ENCODE peak calls at places on chromosome 19, in six cellular contexts. U is PC-3, T is epithelial cell of esophagus, G is cardiac fibroblast, K is neural crest cell, M is astrocyte of the spinal cord. I is an unnamed sample.

GRCh38 chr19:54178581-54179261 is 5.8 kb upstream of the TMC4 start:
- DNase-seq in K (no peak), U (peak; percentile 42), G (no peak), T (no peak), M (no peak), I (no peak)

GRCh38 chr19:3068071-3068470 is 5.8 kb upstream of the TLE5 start:
- DNase-seq in M (no peak), U (no peak), T (no peak), K (no peak), G (no peak), I (no peak)

GRCh38 chr19:18086590-18087138 is at the start of gene IL12RB1:
- DNase-seq in T (no peak), M (no peak), U (no peak), G (no peak), K (no peak), I (no peak)

GRCh38 chr19:31348416-31349159 is 648 bp downstream of the TSHZ3 start:
- DNase-seq in M (peak; percentile 51), T (peak; percentile 54), K (no peak), U (no peak), G (peak; percentile 57), I (no peak)

GRCh38 chr19:48845384-48845783 is 9.1 kb upstream of the HSD17B14 start:
- DNase-seq in K (no peak), M (no peak), U (no peak), G (no peak), T (no peak), I (no peak)

GRCh38 chr19:778910-779653 is 18.2 kb upstream of the PTBP1 start:
- DNase-seq in M (peak; percentile 91), K (no peak), U (peak; percentile 73), G (peak; percentile 96), T (peak; percentile 99), I (peak; percentile 99)

GRCh38 chr19:49497047-49497789 is 984 bp downstream of the RPS11 start:
- DNase-seq in U (peak; percentile 65), G (peak; percentile 70), K (no peak), T (peak; percentile 79), M (peak; percentile 50), I (peak; percentile 68)

GRCh38 chr19:56508282-56508778 is 675 bp downstream of the ZNF471 start:
- DNase-seq in U (no peak), K (no peak), G (no peak), M (no peak), T (no peak), I (no peak)

GRCh38 chr19:47615714-47616113 is 6.8 kb downstream of the BICRA start:
- DNase-seq in T (no peak), M (no peak), K (no peak), U (no peak), G (no peak), I (no peak)

DNA sequence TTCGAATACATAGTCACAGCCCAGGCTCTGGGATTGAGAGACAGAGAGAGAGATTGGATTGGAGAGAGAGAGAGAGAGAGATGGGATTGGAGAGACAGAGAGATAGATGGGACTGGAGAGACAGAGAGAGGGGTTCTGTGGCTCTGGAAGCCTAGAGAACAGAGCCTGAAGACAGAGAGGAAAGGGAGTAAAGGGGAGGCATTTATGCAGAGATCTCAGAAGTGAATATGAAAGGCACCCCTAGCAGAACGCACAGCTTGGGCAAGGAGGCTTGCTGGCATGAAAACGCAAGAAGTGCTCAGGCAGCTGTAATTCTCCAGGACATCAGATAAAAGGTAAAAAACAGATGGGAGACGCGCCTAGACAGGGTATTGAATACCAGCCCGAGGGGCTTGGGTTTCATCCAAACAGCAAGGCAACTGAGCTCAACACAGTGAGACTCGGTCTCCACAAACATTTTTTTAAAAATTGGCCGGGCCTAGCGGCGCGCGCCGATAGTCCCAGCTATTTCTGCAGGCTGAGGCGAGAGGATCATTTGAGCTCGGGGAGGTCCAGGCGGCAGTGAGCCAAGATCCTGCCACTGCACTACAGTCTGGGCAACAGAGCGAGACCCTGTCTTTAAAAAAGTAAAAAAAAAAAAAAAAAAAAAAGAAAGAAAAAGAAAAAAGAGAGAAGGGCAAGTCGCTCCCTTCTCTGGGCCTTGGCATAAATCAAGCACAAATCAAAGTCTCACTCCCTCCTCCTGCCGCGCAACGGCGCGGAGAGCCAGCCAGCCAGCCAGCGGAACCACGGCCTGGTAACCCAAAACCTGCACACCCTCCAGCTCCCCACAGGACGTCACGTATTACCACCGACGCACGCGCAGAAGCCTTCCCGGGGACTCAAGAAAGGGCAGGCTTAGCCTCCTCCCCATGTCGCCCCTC is 769 bp upstream of the PPP2R1A start:
- DNase-seq in U (no peak), G (no peak), M (no peak), T (peak; percentile 61), K (peak; percentile 90), I (no peak)
- TF ChIP-seq CTCF in U (no peak), G (no peak), M (no peak), T (no peak), K (peak; percentile 23), I (no peak)

GRCh38 chr19:5997371-5997770 is 19.4 kb upstream of the RANBP3 start:
- DNase-seq in M (no peak), G (no peak), T (no peak), U (no peak), K (no peak), I (no peak)
- TF ChIP-seq CTCF in M (peak; percentile 36), G (peak; percentile 16), T (no peak), U (peak; percentile 45), K (peak; percentile 25), I (no peak)

GRCh38 chr19:9953802-9954542 is 17.7 kb upstream of the OLFM2 start:
- DNase-seq in T (no peak), M (no peak), K (no peak), G (no peak), U (no peak), I (no peak)

GRCh38 chr19:9956956-9957355 is 20.6 kb upstream of the OLFM2 start:
- DNase-seq in M (no peak), G (peak; percentile 41), T (no peak), U (no peak), K (no peak), I (no peak)

GRCh38 chr19:9962623-9963290 is 26.4 kb upstream of the OLFM2 start:
- DNase-seq in K (no peak), M (no peak), G (no peak), T (no peak), U (no peak), I (no peak)

GRCh38 chr19:9961103-9961502 is 24.8 kb upstream of the OLFM2 start:
- DNase-seq in M (no peak), T (no peak), K (no peak), G (no peak), U (no peak), I (no peak)

DNA sequence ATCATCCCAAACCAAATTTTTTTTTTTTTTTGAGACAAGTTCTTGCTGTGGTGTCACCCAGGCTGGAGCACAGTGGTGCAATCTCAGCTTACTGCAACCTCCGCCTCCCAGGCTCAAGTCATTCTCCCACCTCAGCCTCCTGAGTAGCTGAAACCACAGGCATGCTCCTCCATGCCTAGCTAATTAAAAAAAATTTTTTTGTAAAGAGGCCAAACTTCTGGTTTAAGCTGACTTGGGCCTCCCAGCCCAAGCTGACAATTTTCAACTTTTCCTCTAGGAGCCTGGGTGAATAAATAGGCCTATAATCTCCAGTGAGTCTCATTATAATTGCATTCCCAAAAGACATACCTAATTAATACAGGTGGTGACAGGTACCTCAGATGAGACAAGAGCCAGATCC is 22.1 kb upstream of the OLFM2 start:
- DNase-seq in T (no peak), K (no peak), G (peak; percentile 89), U (no peak), M (peak; percentile 79), I (peak; percentile 39)
- TF ChIP-seq CTCF in T (no peak), K (no peak), G (no peak), U (no peak), M (no peak), I (no peak)

DNA sequence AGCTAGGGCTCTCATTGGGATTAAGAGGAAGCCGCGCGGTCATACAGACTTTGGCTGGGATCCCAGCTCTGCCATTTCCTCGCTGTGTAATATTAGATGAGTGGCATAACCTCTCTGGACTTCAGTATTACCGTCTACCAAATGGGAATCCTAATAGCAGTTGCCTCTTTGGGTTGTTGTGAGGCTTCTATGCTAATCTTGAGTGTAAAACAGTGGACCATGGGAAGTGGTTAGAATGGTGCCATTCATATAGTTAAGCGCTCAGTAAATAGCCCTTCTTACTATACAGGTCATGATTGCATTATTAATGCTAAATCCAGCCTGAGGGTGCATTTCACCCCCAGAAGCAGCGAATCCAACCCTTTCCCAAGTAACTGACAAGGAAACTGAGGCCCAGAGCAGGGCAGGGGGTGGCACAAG is 566 bp upstream of the OPA3 start:
- DNase-seq in T (no peak), K (no peak), M (no peak), G (no peak), U (no peak), I (no peak)
- TF ChIP-seq CTCF in T (no peak), K (no peak), M (no peak), G (no peak), U (no peak), I (no peak)

DNA sequence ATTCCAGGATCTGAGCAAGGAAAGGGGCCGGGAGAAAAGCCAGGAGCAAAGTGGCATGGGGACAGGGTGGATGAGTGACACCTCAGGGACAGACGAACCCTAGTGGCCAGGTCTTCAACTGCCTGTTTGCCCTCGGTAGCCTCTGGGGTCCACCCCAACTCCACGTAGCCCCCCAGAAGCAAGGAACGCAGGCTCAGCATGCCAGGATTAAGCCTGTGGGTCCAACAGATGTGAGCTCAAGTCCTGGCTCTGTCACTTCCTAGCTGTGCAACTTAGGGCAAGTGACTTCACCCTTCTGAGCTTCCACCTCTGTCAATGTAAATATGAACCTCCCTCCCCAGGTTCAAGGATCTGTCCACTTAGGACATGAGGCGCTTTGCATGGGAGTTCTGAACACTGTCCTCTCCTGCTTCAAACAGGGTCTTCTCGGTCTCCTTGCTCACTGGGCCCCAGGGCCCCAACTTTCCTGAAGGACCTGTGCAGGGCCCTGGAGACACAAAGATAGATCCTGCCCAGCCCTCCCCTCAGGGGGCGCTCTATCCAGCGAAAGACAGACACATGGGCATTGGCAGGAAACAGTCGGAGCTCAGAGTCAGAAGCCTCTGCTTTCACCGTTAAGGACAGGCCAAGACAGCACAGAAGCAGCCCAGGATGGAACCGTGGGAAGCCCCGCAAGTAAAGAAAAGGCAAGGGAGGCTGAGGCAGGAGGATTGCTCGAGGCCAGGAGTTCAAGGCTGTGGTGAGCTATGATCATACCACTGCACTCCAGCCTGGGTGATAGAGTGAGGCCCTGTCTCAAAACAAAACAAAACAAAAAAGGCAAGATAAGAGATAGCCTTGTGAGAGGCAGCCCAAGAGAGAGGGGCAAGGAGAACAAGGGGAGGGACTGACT is 13.2 kb downstream of the SYDE1 start:
- DNase-seq in G (no peak), K (no peak), M (no peak), T (no peak), U (no peak), I (no peak)
- TF ChIP-seq CTCF in G (no peak), K (no peak), M (no peak), T (no peak), U (no peak), I (no peak)

GRCh38 chr19:29858000-29858596 is 46.3 kb downstream of the CCNE1 start:
- DNase-seq in U (peak; percentile 37), T (peak; percentile 39), K (no peak), M (no peak), G (no peak), I (peak; percentile 38)
- TF ChIP-seq CTCF in U (peak; percentile 61), T (peak; percentile 73), K (peak; percentile 68), M (peak; percentile 52), G (peak; percentile 50), I (peak; percentile 52)

I was measured in MCF 10A.